ENCODE peak calls at places on chromosomes 12 and 14, in seven cellular contexts. One of them, this sample, is unnamed.

GRCh38 chr14:90555126-90556049 is 158.6 kb downstream of the CALM1 start:
- DNase-seq in cardiac muscle cell: no peak
- DNase-seq in right lobe of liver: no peak
- DNase-seq in GM06990: no peak
- DNase-seq in ovary: no peak
- DNase-seq in osteocyte: no peak
- DNase-seq in GM10248: no peak
- DNase-seq in this sample: no peak

GRCh38 chr12:129941646-129942045 is 37.8 kb upstream of the TMEM132D start:
- DNase-seq in GM06990: no peak
- DNase-seq in GM10248: no peak
- DNase-seq in right lobe of liver: no peak
- DNase-seq in cardiac muscle cell: no peak
- DNase-seq in osteocyte: peak
- DNase-seq in ovary: no peak
- DNase-seq in this sample: no peak

GRCh38 chr12:53536962-53537361 is 29.7 kb upstream of the NPFF start:
- DNase-seq in cardiac muscle cell: no peak
- DNase-seq in ovary: no peak
- DNase-seq in GM10248: no peak
- DNase-seq in right lobe of liver: no peak
- DNase-seq in GM06990: no peak
- DNase-seq in osteocyte: no peak
- DNase-seq in this sample: no peak

GRCh38 chr12:85843606-85844325 is 7.6 kb upstream of the RASSF9 start:
- DNase-seq in osteocyte: no peak
- DNase-seq in GM10248: no peak
- DNase-seq in cardiac muscle cell: no peak
- DNase-seq in ovary: no peak
- DNase-seq in GM06990: peak
- DNase-seq in right lobe of liver: no peak
- DNase-seq in this sample: no peak

GRCh38 chr14:37420622-37421021 is 174.4 kb downstream of the FOXA1 start:
- DNase-seq in GM06990: no peak
- DNase-seq in GM10248: no peak
- DNase-seq in right lobe of liver: no peak
- DNase-seq in ovary: no peak
- DNase-seq in osteocyte: no peak
- DNase-seq in cardiac muscle cell: no peak
- DNase-seq in this sample: no peak

GRCh38 chr12:104846056-104846762 is 111.9 kb downstream of the SLC41A2 start:
- DNase-seq in osteocyte: no peak
- DNase-seq in GM06990: no peak
- DNase-seq in ovary: no peak
- DNase-seq in GM10248: no peak
- DNase-seq in cardiac muscle cell: no peak
- DNase-seq in right lobe of liver: no peak
- DNase-seq in this sample: no peak

GRCh38 chr14:36105401-36105800 is 71.1 kb downstream of the PTCSC3 start:
- DNase-seq in ovary: no peak
- DNase-seq in GM06990: no peak
- DNase-seq in GM10248: no peak
- DNase-seq in osteocyte: no peak
- DNase-seq in cardiac muscle cell: peak
- DNase-seq in right lobe of liver: no peak
- DNase-seq in this sample: no peak

GRCh38 chr12:69024413-69024812 is 91.4 kb upstream of the CPM start:
- DNase-seq in right lobe of liver: peak
- DNase-seq in GM10248: no peak
- DNase-seq in GM06990: no peak
- DNase-seq in cardiac muscle cell: no peak
- DNase-seq in ovary: peak
- DNase-seq in osteocyte: no peak
- DNase-seq in this sample: no peak

GRCh38 chr14:82313889-82314288 is 780.2 kb upstream of the SEL1L start:
- DNase-seq in ovary: no peak
- DNase-seq in GM06990: no peak
- DNase-seq in right lobe of liver: no peak
- DNase-seq in osteocyte: no peak
- DNase-seq in cardiac muscle cell: no peak
- DNase-seq in GM10248: no peak
- DNase-seq in this sample: no peak

GRCh38 chr12:126616441-126616840 is 1551.2 kb downstream of the AACS start:
- DNase-seq in cardiac muscle cell: no peak
- DNase-seq in right lobe of liver: no peak
- DNase-seq in GM10248: no peak
- DNase-seq in GM06990: no peak
- DNase-seq in ovary: no peak
- DNase-seq in osteocyte: no peak
- DNase-seq in this sample: no peak

GRCh38 chr12:126617312-126617711 is 1552.1 kb downstream of the AACS start:
- DNase-seq in GM06990: no peak
- DNase-seq in GM10248: no peak
- DNase-seq in osteocyte: no peak
- DNase-seq in ovary: no peak
- DNase-seq in cardiac muscle cell: no peak
- DNase-seq in right lobe of liver: no peak
- DNase-seq in this sample: no peak
- TF ChIP-seq CTCF in GM06990: peak
- TF ChIP-seq CTCF in GM10248: no peak
- TF ChIP-seq CTCF in osteocyte: no peak
- TF ChIP-seq CTCF in ovary: no peak
- TF ChIP-seq CTCF in cardiac muscle cell: peak
- TF ChIP-seq CTCF in right lobe of liver: peak
- TF ChIP-seq CTCF in this sample: peak

GRCh38 chr14:22892488-22892887 is 9.5 kb downstream of the REM2 start:
- DNase-seq in GM10248: no peak
- DNase-seq in ovary: no peak
- DNase-seq in osteocyte: no peak
- DNase-seq in right lobe of liver: no peak
- DNase-seq in GM06990: no peak
- DNase-seq in cardiac muscle cell: no peak
- DNase-seq in this sample: no peak

GRCh38 chr14:22896760-22897159 is 13.7 kb downstream of the REM2 start:
- DNase-seq in cardiac muscle cell: no peak
- DNase-seq in GM10248: no peak
- DNase-seq in osteocyte: no peak
- DNase-seq in ovary: no peak
- DNase-seq in GM06990: no peak
- DNase-seq in right lobe of liver: no peak
- DNase-seq in this sample: no peak

GRCh38 chr14:22896351-22896750 is 13.3 kb downstream of the REM2 start:
- DNase-seq in cardiac muscle cell: no peak
- DNase-seq in GM10248: no peak
- DNase-seq in GM06990: no peak
- DNase-seq in osteocyte: no peak
- DNase-seq in right lobe of liver: no peak
- DNase-seq in ovary: no peak
- DNase-seq in this sample: no peak

GRCh38 chr14:22895402-22895801 is 12.4 kb downstream of the REM2 start:
- DNase-seq in osteocyte: no peak
- DNase-seq in GM06990: no peak
- DNase-seq in cardiac muscle cell: no peak
- DNase-seq in ovary: no peak
- DNase-seq in GM10248: no peak
- DNase-seq in right lobe of liver: no peak
- DNase-seq in this sample: no peak

DNA sequence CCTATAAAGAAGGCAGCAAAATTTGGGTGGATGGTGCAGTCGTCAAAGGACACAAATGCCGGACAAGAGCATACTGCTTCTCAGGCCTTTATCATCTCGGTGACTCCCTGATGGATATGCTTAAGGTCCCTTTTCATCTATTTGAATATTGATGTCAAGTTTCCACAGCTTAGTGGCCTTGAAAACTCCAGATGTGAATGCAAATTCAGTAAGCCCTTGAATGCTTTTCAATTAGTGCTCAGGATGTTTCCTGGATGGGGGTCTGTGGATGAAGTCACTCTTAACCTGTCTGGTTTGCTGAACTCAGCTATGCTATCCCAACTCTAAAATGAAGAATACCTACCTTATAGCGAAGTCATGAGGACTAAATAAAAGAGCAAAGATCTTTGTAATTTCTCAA is 10.7 kb downstream of the REM2 start:
- DNase-seq in GM06990: no peak
- DNase-seq in ovary: no peak
- DNase-seq in cardiac muscle cell: no peak
- DNase-seq in right lobe of liver: no peak
- DNase-seq in GM10248: no peak
- DNase-seq in osteocyte: no peak
- DNase-seq in this sample: no peak
- TF ChIP-seq CTCF in GM06990: no peak
- TF ChIP-seq CTCF in ovary: no peak
- TF ChIP-seq CTCF in cardiac muscle cell: no peak
- TF ChIP-seq CTCF in right lobe of liver: no peak
- TF ChIP-seq CTCF in GM10248: no peak
- TF ChIP-seq CTCF in osteocyte: no peak
- TF ChIP-seq CTCF in this sample: no peak

DNA sequence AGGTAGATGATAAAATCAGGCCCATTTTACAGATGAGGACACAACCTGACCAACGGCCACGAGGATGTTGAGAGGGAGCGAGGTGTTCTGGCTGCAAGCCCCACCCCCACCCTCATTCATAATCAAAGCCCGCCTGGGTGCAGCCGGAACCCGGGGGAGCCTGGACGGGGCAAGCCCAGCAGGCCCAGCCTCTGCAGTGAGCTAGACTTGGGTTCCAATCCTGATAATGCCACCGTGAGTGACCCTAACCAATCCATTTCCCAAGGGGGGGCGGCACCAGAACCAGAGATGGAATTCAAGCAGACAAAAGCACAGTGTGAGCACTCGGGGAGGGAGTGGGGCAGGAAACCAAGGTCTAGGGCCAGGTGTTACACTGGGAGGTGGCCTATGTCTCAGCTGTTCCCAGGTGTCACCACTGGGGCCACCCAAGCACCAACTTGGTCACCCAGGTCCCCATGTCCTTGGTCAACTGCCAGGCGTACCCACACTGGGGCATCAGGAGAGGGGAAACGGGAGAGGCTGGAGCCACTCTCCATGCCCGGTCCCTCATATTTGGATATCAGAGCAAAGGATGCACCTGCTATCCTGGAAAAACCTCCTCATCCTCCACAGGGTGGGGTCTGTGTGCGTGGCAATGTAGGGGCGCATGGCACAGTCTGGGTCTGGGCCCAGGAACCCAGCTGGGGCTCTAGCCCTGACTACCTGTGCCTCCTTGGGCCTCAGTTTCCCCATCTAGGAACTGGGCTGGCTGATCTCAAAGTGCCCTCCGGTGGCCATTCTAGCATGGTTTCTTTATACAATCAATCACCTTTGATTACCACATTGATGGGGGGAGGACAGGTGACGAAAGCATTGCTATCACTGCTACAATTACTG is 58.4 kb downstream of the FAM222A start:
- DNase-seq in cardiac muscle cell: no peak
- DNase-seq in GM06990: no peak
- DNase-seq in right lobe of liver: peak
- DNase-seq in osteocyte: no peak
- DNase-seq in ovary: no peak
- DNase-seq in GM10248: no peak
- DNase-seq in this sample: no peak
- TF ChIP-seq CTCF in cardiac muscle cell: no peak
- TF ChIP-seq CTCF in GM06990: no peak
- TF ChIP-seq CTCF in right lobe of liver: no peak
- TF ChIP-seq CTCF in osteocyte: no peak
- TF ChIP-seq CTCF in ovary: no peak
- TF ChIP-seq CTCF in GM10248: no peak
- TF ChIP-seq CTCF in this sample: no peak

GRCh38 chr12:45978108-45978507 is 12.3 kb downstream of the SCAF11 start:
- DNase-seq in right lobe of liver: no peak
- DNase-seq in ovary: no peak
- DNase-seq in GM06990: no peak
- DNase-seq in GM10248: no peak
- DNase-seq in osteocyte: no peak
- DNase-seq in cardiac muscle cell: no peak
- DNase-seq in this sample: no peak

GRCh38 chr12:45973526-45973925 is 16.8 kb downstream of the SCAF11 start:
- DNase-seq in GM06990: no peak
- DNase-seq in cardiac muscle cell: no peak
- DNase-seq in GM10248: no peak
- DNase-seq in osteocyte: no peak
- DNase-seq in ovary: no peak
- DNase-seq in right lobe of liver: no peak
- DNase-seq in this sample: no peak

GRCh38 chr12:45975506-45975905 is 14.9 kb downstream of the SCAF11 start:
- DNase-seq in GM10248: no peak
- DNase-seq in GM06990: no peak
- DNase-seq in right lobe of liver: no peak
- DNase-seq in ovary: no peak
- DNase-seq in cardiac muscle cell: peak
- DNase-seq in osteocyte: no peak
- DNase-seq in this sample: no peak

GRCh38 chr12:45974883-45975282 is 15.5 kb downstream of the SCAF11 start:
- DNase-seq in osteocyte: no peak
- DNase-seq in GM10248: no peak
- DNase-seq in GM06990: no peak
- DNase-seq in right lobe of liver: no peak
- DNase-seq in ovary: no peak
- DNase-seq in cardiac muscle cell: no peak
- DNase-seq in this sample: no peak

DNA sequence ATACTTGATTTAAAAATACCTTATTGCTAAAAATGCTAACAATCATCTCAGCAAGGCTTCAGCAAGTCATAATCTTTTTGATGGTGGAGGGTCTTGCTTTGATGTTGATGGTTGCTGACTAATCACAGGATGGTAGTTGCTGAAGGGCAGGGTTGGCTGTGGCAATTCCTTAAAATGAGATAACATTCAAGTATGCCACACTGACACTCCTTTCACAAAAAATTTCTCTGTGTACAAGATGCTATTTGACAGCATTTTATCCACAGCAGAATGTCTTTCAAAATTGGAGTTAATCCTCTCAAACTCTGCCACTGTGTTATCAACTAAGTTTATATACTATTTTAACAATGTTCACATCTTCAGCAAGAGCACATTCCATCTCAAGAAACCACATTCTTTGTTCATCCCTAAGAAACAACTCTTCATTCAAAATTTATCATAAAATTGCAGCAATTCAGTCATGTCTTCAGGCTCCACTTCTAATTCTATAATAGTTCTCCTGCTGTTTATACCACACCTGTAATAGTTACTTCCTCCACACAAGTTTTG is 16.1 kb downstream of the SCAF11 start:
- DNase-seq in cardiac muscle cell: no peak
- DNase-seq in GM06990: no peak
- DNase-seq in right lobe of liver: no peak
- DNase-seq in GM10248: no peak
- DNase-seq in osteocyte: no peak
- DNase-seq in ovary: no peak
- DNase-seq in this sample: no peak
- TF ChIP-seq CTCF in cardiac muscle cell: no peak
- TF ChIP-seq CTCF in GM06990: no peak
- TF ChIP-seq CTCF in right lobe of liver: no peak
- TF ChIP-seq CTCF in GM10248: no peak
- TF ChIP-seq CTCF in osteocyte: no peak
- TF ChIP-seq CTCF in ovary: no peak
- TF ChIP-seq CTCF in this sample: no peak

GRCh38 chr12:123761841-123762714 is at the start of gene DNAH10:
- DNase-seq in right lobe of liver: peak
- DNase-seq in ovary: peak
- DNase-seq in osteocyte: no peak
- DNase-seq in GM06990: peak
- DNase-seq in GM10248: peak
- DNase-seq in cardiac muscle cell: peak
- DNase-seq in this sample: peak
- TF ChIP-seq CTCF in right lobe of liver: peak
- TF ChIP-seq CTCF in ovary: no peak
- TF ChIP-seq CTCF in osteocyte: peak
- TF ChIP-seq CTCF in GM06990: peak
- TF ChIP-seq CTCF in GM10248: peak
- TF ChIP-seq CTCF in cardiac muscle cell: peak
- TF ChIP-seq CTCF in this sample: peak

This sample was measured in GM13977.